ENCODE peak calls at places on chromosomes 13 and 19, in four cellular contexts. M is GM12864, G is cardiac fibroblast, Y is IMR-90. K is an unnamed sample.

GRCh38 chr13:88526186-88526852 is 855.1 kb downstream of the SLITRK5 start:
- DNase-seq in Y (no peak), M (no peak), G (no peak), K (no peak)

GRCh38 chr19:5098646-5099045 is 129.7 kb downstream of the KDM4B start:
- DNase-seq in G (no peak), M (no peak), Y (no peak), K (no peak)

GRCh38 chr19:49064768-49065611 is at the start of gene NTF4:
- DNase-seq in Y (no peak), M (no peak), G (no peak), K (no peak)

GRCh38 chr19:53132231-53132991 is at the start of gene ZNF415:
- DNase-seq in M (no peak), G (peak; percentile 76), Y (peak; percentile 67), K (peak; percentile 80)

GRCh38 chr19:51240866-51241265 is 10.0 kb upstream of the SIGLECL1 start:
- DNase-seq in M (no peak), G (no peak), Y (no peak), K (no peak)

GRCh38 chr13:21735621-21736401 is 64.9 kb downstream of the FGF9 start:
- DNase-seq in M (no peak), Y (no peak), G (no peak), K (no peak)

GRCh38 chr13:92354583-92354982 is 872.0 kb upstream of the GPC6 start:
- DNase-seq in G (no peak), M (no peak), Y (no peak), K (peak; percentile 56)

GRCh38 chr13:30619731-30620130 is 2.0 kb downstream of the USPL1 start:
- DNase-seq in M (no peak), Y (no peak), G (peak; percentile 29), K (peak; percentile 18)

GRCh38 chr13:36428083-36428482 is 4.2 kb upstream of the CCNA1 start:
- DNase-seq in Y (no peak), M (no peak), G (peak; percentile 83), K (peak; percentile 64)

GRCh38 chr19:16573925-16574324 is 1.7 kb upstream of the SLC35E1 start:
- DNase-seq in Y (no peak), G (no peak), M (no peak), K (no peak)

GRCh38 chr19:7559102-7559501 is 23.6 kb downstream of the PNPLA6 start:
- DNase-seq in G (no peak), M (no peak), Y (no peak), K (no peak)

GRCh38 chr19:6694147-6694815 is 24.3 kb upstream of the TNFSF14 start:
- DNase-seq in G (peak; percentile 44), M (no peak), Y (no peak), K (no peak)

GRCh38 chr19:32779082-32779481 is 59.5 kb downstream of the TDRD12 start:
- DNase-seq in M (no peak), Y (no peak), G (no peak), K (no peak)

GRCh38 chr13:38429916-38430315 is 80.3 kb downstream of the UFM1 start:
- DNase-seq in Y (no peak), G (no peak), M (no peak), K (no peak)

GRCh38 chr13:93814658-93815057 is 588.1 kb downstream of the GPC6 start:
- DNase-seq in G (no peak), Y (no peak), M (no peak), K (no peak)

GRCh38 chr19:35119578-35119977 is 4.0 kb downstream of the FXYD3 start:
- DNase-seq in Y (no peak), G (no peak), M (no peak), K (no peak)
- H3K4me3 ChIP-seq in Y (no peak overlapping the region), G (no peak overlapping the region), M (no peak overlapping the region), K (no peak overlapping the region)

GRCh38 chr13:105365831-105366230 is 1169.6 kb downstream of the EFNB2 start:
- DNase-seq in Y (no peak), G (no peak), M (no peak), K (no peak)
- TF ChIP-seq CTCF in Y (no peak), G (no peak), M (no peak), K (no peak)

DNA sequence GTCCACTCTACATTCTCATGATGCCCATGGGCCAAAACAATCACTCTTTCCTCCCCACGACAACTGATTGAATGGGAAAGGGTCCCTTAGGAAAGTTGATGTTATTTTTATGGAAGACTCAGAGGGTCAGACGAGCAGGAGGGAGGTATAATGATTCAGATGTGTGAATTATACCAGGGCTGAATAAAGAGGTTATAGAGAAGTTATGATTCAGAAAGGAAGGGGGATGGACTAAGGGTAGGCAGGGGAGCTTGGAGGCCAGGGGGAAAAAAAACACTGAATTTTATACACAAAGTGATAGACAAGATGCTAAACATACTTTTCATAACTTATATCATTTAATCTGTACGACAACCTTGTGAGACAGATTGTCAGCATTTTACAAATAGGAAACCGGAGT is 52.6 kb downstream of the RUBCNL start:
- DNase-seq in M (no peak), G (no peak), Y (no peak), K (no peak)
- H3K4me3 ChIP-seq in M (no peak overlapping the region), G (no peak overlapping the region), Y (no peak overlapping the region), K (no peak overlapping the region)

GRCh38 chr13:51684076-51684475 is 99.8 kb downstream of the WDFY2 start:
- DNase-seq in Y (peak; percentile 49), M (no peak), G (peak; percentile 56), K (peak; percentile 39)
- TF ChIP-seq CTCF in Y (no peak), M (no peak), G (no peak), K (no peak)

GRCh38 chr13:99208845-99209527 is 8.3 kb downstream of the UBAC2 start:
- DNase-seq in G (no peak), M (no peak), Y (no peak), K (no peak)

GRCh38 chr13:99207511-99207910 is 6.9 kb downstream of the UBAC2 start:
- DNase-seq in G (no peak), M (no peak), Y (no peak), K (no peak)

GRCh38 chr13:99206873-99207272 is 6.2 kb downstream of the UBAC2 start:
- DNase-seq in G (no peak), M (no peak), Y (no peak), K (no peak)

GRCh38 chr13:99206226-99206625 is 5.6 kb downstream of the UBAC2 start:
- DNase-seq in M (no peak), Y (no peak), G (no peak), K (no peak)

GRCh38 chr13:99208185-99208584 is 7.5 kb downstream of the UBAC2 start:
- DNase-seq in M (no peak), G (no peak), Y (no peak), K (no peak)
- H3K4me3 ChIP-seq in M (no peak overlapping the region), G (no peak overlapping the region), Y (no peak overlapping the region), K (no peak overlapping the region)

GRCh38 chr13:72508392-72508791 is 219.0 kb downstream of the MZT1 start:
- DNase-seq in G (no peak), M (no peak), Y (no peak), K (no peak)
- TF ChIP-seq CTCF in G (no peak), M (no peak), Y (no peak), K (no peak)

K was measured in choroid plexus epithelial cell.